ENCODE peak calls at places on chromosomes 13 and 19, in five cellular contexts. P, A, W, V and L are unnamed samples.

GRCh38 chr13:52319876-52320275 is 86.1 kb downstream of the THSD1 start:
- DNase-seq in A (peak), P (no peak), V (no peak), W (no peak), L (no peak)

GRCh38 chr13:43786766-43787517 is at the start of gene ENOX1:
- DNase-seq in V (no peak), A (peak), W (peak), P (peak), L (peak)

GRCh38 chr13:27338207-27338606 is 67.6 kb downstream of the RASL11A start:
- DNase-seq in A (no peak), W (no peak), P (no peak), V (no peak), L (no peak)

GRCh38 chr13:91601273-91601672 is 202.9 kb downstream of the GPC5 start:
- DNase-seq in P (no peak), A (no peak), W (no peak), V (no peak), L (no peak)

GRCh38 chr19:5292843-5293606 is 47.6 kb downstream of the PTPRS start:
- DNase-seq in W (peak), P (peak), A (peak), V (peak), L (peak)

GRCh38 chr19:8451885-8452284 is 7.1 kb downstream of the HNRNPM start:
- DNase-seq in W (peak), P (no peak), V (no peak), A (peak), L (no peak)

GRCh38 chr19:45814851-45815481 is at the start of gene RSPH6A:
- DNase-seq in W (no peak), V (no peak), P (peak), A (no peak), L (no peak)

GRCh38 chr13:113759525-113760137 is 605 bp downstream of the TMEM255B start:
- DNase-seq in A (peak), W (peak), P (no peak), V (no peak), L (peak)

GRCh38 chr13:41765020-41765419 is 195.9 kb downstream of the VWA8 start:
- DNase-seq in P (no peak), A (no peak), W (no peak), V (no peak), L (no peak)

GRCh38 chr13:31201341-31202024 is 1.7 kb downstream of the B3GLCT start:
- DNase-seq in V (no peak), A (peak), W (peak), P (no peak), L (no peak)

GRCh38 chr19:54114340-54114826 is 1.1 kb downstream of the TFPT start:
- DNase-seq in A (peak), V (no peak), W (no peak), P (no peak), L (no peak)

GRCh38 chr13:98199480-98199879 is 22.4 kb upstream of the RNF113B start:
- DNase-seq in P (no peak), A (peak), W (peak), V (no peak), L (no peak)

GRCh38 chr13:20415694-20416107 is 110.0 kb downstream of the CRYL1 start:
- DNase-seq in P (no peak), A (no peak), V (no peak), W (no peak), L (no peak)

GRCh38 chr19:6018786-6019185 is 40.8 kb upstream of the RANBP3 start:
- DNase-seq in V (peak), A (no peak), W (no peak), P (peak), L (no peak)

GRCh38 chr19:32519023-32519422 is 62.0 kb upstream of the PDCD5 start:
- DNase-seq in A (no peak), P (no peak), W (no peak), V (no peak), L (no peak)

GRCh38 chr13:33207616-33207964 is 78.0 kb downstream of the STARD13 start:
- DNase-seq in P (no peak), A (peak), V (no peak), W (peak), L (no peak)

GRCh38 chr13:112951674-112952371 is 17.2 kb upstream of the MCF2L start:
- DNase-seq in P (peak), V (no peak), A (no peak), W (no peak), L (no peak)

GRCh38 chr13:100722517-100722916 is 47.9 kb upstream of the TMTC4 start:
- DNase-seq in P (peak), W (no peak), A (no peak), V (no peak), L (no peak)

GRCh38 chr19:46101293-46101692 is 23.2 kb downstream of the IGFL3 start:
- DNase-seq in W (no peak), P (no peak), V (no peak), A (no peak), L (no peak)

GRCh38 chr13:46903748-46904147 is 6.9 kb upstream of the HTR2A start:
- DNase-seq in P (no peak), W (no peak), V (no peak), A (peak), L (no peak)

GRCh38 chr19:24000656-24001055 is 86.0 kb downstream of the ZNF726 start:
- DNase-seq in P (no peak), V (no peak), W (no peak), A (no peak), L (no peak)

GRCh38 chr13:99206873-99207272 is 6.2 kb downstream of the UBAC2 start:
- DNase-seq in A (no peak), P (no peak), W (no peak), V (no peak), L (no peak)
- H4K91ac ChIP-seq in A (no peak), P (no peak), W (no peak), V (no peak), L (no peak)

GRCh38 chr19:40584007-40584406 is 7.3 kb downstream of the SHKBP1 start:
- DNase-seq in P (no peak), A (no peak), W (no peak), V (no peak), L (no peak)
- H3K27ac ChIP-seq in P (no peak), A (no peak), W (peak), V (no peak), L (no peak)

DNA sequence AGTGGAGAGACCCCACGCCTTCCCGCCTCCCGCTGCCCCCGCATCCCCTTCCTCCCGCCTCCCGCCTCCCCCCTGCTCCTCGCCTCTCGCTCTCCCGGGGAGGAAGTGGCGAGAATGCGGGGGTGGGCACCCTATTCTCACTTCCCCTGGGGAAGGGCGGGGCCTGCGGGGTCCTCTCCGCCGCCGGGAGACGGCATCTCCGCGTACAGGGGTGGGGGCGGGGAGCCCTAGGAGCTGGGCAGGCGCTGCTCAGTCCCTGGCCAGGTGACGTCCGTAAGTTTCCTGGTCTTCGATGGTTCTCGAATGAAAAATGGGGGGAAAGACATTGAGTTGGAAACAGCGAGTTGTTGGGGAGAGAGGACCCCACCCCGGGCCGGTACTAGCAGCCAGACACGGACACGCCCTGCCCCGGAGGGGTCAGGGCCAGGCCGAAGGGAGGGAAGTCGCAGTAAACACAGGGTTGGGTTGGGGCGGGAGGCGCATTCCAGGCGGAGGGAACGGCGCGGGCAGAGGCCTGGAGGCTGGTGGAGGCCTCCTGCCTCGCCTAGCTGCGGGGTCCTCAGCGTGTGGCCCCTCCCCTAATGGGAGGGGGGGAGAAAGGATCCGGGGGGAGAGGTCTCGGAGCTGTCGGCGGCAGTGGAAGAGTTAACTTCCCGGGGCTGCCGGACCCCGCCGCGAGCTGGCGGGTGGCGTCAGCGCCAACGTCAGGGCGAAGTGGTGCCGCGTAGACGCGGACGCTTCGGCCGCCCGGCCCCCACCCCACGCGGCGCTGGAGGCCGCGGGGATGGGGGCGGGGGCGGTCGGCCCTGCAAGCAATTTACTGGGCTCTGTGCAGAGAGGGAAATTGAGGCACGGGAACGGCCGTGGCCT is 10.4 kb upstream of the JUND start:
- DNase-seq in P (peak), W (peak), V (no peak), A (peak), L (no peak)
- H2BK15ac ChIP-seq in P (no peak), W (peak), V (peak), A (peak), L (peak)

DNA sequence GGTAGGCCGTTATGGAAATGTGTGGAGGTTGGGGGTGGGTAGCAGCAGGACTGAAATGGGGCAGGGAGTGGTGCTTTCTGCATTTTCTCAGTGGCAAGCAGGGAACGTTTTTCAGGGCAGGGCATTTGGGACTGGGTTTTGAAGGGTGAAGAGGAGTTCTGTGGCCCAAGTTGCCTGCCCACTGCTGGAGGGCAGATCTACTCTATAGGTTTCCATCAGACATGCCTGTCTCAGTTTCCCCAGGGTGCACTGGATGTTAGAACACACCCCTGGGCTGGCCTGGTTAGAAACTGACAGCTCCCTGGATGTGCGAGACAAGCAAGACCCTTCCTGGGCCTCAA is 870 bp upstream of the GRIN3B start:
- DNase-seq in P (no peak), V (no peak), W (no peak), A (no peak), L (no peak)
- H4K91ac ChIP-seq in P (no peak), V (no peak), W (no peak), A (no peak), L (no peak)

GRCh38 chr13:107834717-107835116 is 380.6 kb downstream of the LIG4 start:
- DNase-seq in V (no peak), W (peak), P (no peak), A (peak), L (no peak)
- H3K27ac ChIP-seq in V (no peak), W (peak), P (no peak), A (no peak), L (no peak)

GRCh38 chr13:81305928-81306327 is 965.0 kb upstream of the SPRY2 start:
- DNase-seq in V (no peak), A (no peak), P (no peak), W (no peak), L (no peak)
- H2BK15ac ChIP-seq in V (no peak), A (no peak), P (no peak), W (no peak), L (no peak)

GRCh38 chr13:21837288-21837687 is 166.4 kb downstream of the FGF9 start:
- DNase-seq in V (no peak), W (no peak), P (no peak), A (no peak), L (no peak)
- H4K91ac ChIP-seq in V (no peak), W (no peak), P (peak), A (peak), L (no peak)

GRCh38 chr13:95367309-95367843 is 66.1 kb upstream of the ABCC4 start:
- DNase-seq in V (no peak), P (no peak), A (no peak), W (no peak), L (no peak)
- H3K27ac ChIP-seq in V (no peak), P (no peak), A (no peak), W (no peak), L (no peak)

DNA sequence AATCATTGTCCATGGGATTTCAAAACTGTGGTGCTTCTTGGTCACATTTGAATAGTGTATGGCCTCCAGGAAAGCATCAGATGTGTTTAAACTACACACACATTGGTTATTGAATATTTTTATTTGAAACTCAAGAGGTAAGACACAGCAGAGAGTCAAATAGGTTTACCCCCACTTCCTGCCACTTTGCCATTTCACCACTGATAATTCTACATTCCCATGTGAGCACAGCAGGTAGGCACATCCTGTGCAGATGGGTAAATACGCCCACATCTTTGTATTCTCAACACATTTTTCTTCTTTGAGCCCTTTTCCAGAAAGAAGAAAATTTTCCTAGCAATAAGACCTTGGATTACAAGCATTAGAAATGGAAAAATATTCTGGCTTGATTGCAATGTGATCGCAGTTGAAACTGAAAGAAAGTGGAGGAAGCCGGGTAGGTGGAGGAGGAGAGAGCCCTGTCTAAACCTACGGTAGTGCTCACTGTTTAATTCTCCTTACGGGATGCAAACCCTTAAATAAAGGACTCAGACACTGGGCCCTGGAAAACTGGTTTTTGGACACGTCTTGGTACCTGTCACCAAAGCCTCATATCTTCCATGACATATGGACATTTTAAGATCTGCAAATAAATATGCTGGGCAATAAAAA is 167.7 kb downstream of the COG6 start:
- DNase-seq in W (no peak), V (no peak), A (no peak), P (no peak), L (no peak)
- H2BK15ac ChIP-seq in W (no peak), V (no peak), A (no peak), P (no peak), L (no peak)